ENCODE peak calls at places on chromosomes 13 and 19, in six cellular contexts. W, L, D, Q, K and R are unnamed samples.

GRCh38 chr13:99830931-99831330 is 140.6 kb downstream of the ZIC5 start:
- DNase-seq in L (peak; percentile 65), K (no peak), Q (no peak), D (no peak), W (no peak), R (no peak)

GRCh38 chr13:36685912-36686311 is 12.1 kb downstream of the SERTM1 start:
- DNase-seq in W (no peak), K (no peak), L (no peak), D (no peak), Q (no peak), R (no peak)

GRCh38 chr13:21330126-21330861 is 128.8 kb downstream of the ZDHHC20 start:
- DNase-seq in K (no peak), L (no peak), W (no peak), Q (no peak), D (no peak), R (no peak)

GRCh38 chr19:55673465-55673864 is 1.6 kb upstream of the EPN1 start:
- DNase-seq in W (no peak), D (no peak), L (no peak), K (no peak), Q (no peak), R (no peak)

GRCh38 chr19:15866646-15867045 is 31.2 kb downstream of the CYP4F2 start:
- DNase-seq in K (no peak), W (no peak), Q (no peak), D (no peak), L (no peak), R (no peak)

GRCh38 chr19:3852614-3853254 is 16.1 kb downstream of the ZFR2 start:
- DNase-seq in Q (peak; percentile 14), K (no peak), L (no peak), W (peak; percentile 7), D (no peak), R (no peak)

GRCh38 chr13:74479124-74479523 is 344.9 kb upstream of the KLF12 start:
- DNase-seq in L (no peak), D (no peak), W (no peak), Q (no peak), K (no peak), R (no peak)

GRCh38 chr19:46693760-46694159 is 23.2 kb downstream of the PRKD2 start:
- DNase-seq in L (no peak), W (no peak), Q (no peak), K (no peak), D (no peak), R (no peak)

GRCh38 chr13:72643339-72643989 is 84.0 kb downstream of the MZT1 start:
- DNase-seq in L (peak; percentile 17), W (peak; percentile 12), K (no peak), Q (peak; percentile 20), D (peak; percentile 42), R (no peak)

GRCh38 chr19:2101417-2102335 is 5.0 kb downstream of the IZUMO4 start:
- DNase-seq in W (no peak), K (no peak), D (no peak), L (no peak), Q (no peak), R (no peak)

GRCh38 chr13:110797230-110797877 is 83.9 kb downstream of the ING1 start:
- DNase-seq in K (no peak), Q (no peak), W (no peak), D (no peak), L (no peak), R (no peak)